ENCODE peak calls at places on chromosome 11, in seven cellular contexts. Q is cardiac muscle cell; J is effector memory CD4-positive, alpha-beta T cell; D is heart left ventricle; Z is heart right ventricle; I is Peyer's patch; G is adipocyte. S is an unnamed sample.

GRCh38 chr11:113304916-113305315 is 9.5 kb upstream of the TTC12 start:
- DNase-seq in D (no peak), Z (no peak), I (no peak), G (no peak), Q (no peak), J (no peak), S (no peak)

GRCh38 chr11:117761993-117762392 is 35.0 kb downstream of the DSCAML1 start:
- DNase-seq in J (no peak), G (no peak), Z (no peak), D (no peak), Q (no peak), I (no peak), S (no peak)

GRCh38 chr11:44300881-44301855 is 8.8 kb downstream of the ALX4 start:
- DNase-seq in D (no peak), Z (no peak), G (peak; percentile 73), J (no peak), Q (no peak), I (no peak), S (no peak)

GRCh38 chr11:42234381-42235035 is 775.1 kb upstream of the LRRC4C start:
- DNase-seq in J (no peak), D (no peak), Q (no peak), Z (no peak), G (no peak), I (no peak), S (no peak)

GRCh38 chr11:122069946-122070345 is 46.1 kb downstream of the BLID start:
- DNase-seq in G (peak; percentile 88), Q (peak; percentile 59), I (peak; percentile 46), Z (peak; percentile 33), D (peak; percentile 37), J (no peak), S (no peak)

GRCh38 chr11:119516060-119516459 is 93.1 kb upstream of the THY1 start:
- DNase-seq in J (no peak), D (no peak), I (no peak), Z (no peak), G (no peak), Q (no peak), S (no peak)

GRCh38 chr11:26931881-26932280 is 62.0 kb upstream of the FIBIN start:
- DNase-seq in D (no peak), J (no peak), Z (no peak), I (no peak), G (no peak), Q (no peak), S (no peak)

GRCh38 chr11:96033569-96033968 is 109.7 kb upstream of the MTMR2 start:
- DNase-seq in J (no peak), Q (no peak), I (no peak), Z (no peak), G (no peak), D (no peak), S (no peak)

GRCh38 chr11:69040581-69041260 is 8.0 kb upstream of the TPCN2 start:
- DNase-seq in Z (no peak), I (no peak), Q (no peak), D (no peak), J (no peak), G (peak; percentile 60), S (no peak)

GRCh38 chr11:43832536-43832935 is 48.1 kb upstream of the ALKBH3 start:
- DNase-seq in D (no peak), G (no peak), J (no peak), Q (no peak), I (no peak), Z (no peak), S (no peak)

DNA sequence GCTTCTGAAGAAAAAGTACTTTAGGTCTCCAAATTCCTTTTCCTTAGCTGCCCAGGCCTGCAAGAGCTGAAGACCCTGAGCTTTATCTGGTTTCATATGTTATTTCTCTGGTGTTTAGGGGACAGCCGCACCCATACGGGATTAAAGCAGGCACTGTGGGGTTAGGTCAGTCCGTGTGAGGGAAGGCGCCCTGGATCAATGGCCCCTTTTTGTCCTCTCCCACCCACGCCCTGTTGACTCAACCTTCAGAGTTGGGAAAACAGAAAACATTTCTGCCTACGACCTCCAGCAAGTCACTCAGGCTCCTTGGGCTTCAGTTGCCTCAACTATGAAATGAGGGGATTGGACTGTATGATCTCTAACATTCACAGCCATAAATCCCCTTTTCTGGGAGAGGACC is 55.2 kb upstream of the BARX2 start:
- DNase-seq in D (no peak), J (no peak), Z (no peak), Q (no peak), I (no peak), G (no peak), S (no peak)
- H3K4me3 ChIP-seq in D (no peak overlapping the region), J (no peak overlapping the region), Z (no peak overlapping the region), Q (no peak overlapping the region), I (no peak overlapping the region), G (no peak overlapping the region), S (no peak overlapping the region)

GRCh38 chr11:12674936-12675696 is 895 bp downstream of the TEAD1 start:
- DNase-seq in Q (peak; percentile 68), Z (peak; percentile 28), I (peak; percentile 47), G (peak; percentile 64), J (no peak), D (peak; percentile 56), S (no peak)

GRCh38 chr11:12675951-12676711 is 1.9 kb downstream of the TEAD1 start:
- DNase-seq in Q (peak; percentile 44), Z (no peak), G (peak; percentile 59), I (no peak), J (no peak), D (no peak), S (no peak)

GRCh38 chr11:12673601-12673923 is 659 bp upstream of the TEAD1 start:
- DNase-seq in G (no peak), J (no peak), Q (no peak), D (no peak), Z (no peak), I (no peak), S (no peak)

GRCh38 chr11:12673924-12674570 is at the start of gene TEAD1:
- DNase-seq in G (peak; percentile 98), Z (peak; percentile 96), D (peak; percentile 96), I (peak; percentile 94), J (peak; percentile 78), Q (peak; percentile 98), S (peak; percentile 64)

DNA sequence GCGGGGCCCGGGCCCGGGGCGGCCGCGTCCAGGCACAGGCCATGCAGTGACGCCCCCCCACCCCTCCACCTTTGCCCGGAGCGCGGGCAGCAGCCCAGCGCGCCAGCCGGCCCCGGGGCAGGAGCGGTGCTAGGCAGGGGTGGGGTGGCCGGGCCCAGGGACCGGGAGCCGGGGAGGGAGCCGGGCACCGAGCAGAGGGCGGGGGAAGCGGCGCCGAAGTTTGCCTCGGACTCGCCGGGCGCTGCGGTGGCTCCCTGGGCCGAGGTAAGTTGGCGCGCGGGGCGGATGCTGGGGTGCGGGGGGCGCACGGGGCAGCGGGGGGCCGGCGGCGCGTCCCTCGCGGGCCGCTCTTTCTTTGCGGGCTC is 332 bp downstream of the TEAD1 start:
- DNase-seq in Q (peak; percentile 60), J (no peak), D (no peak), G (peak; percentile 52), I (no peak), Z (peak; percentile 28), S (no peak)
- H3K4me3 ChIP-seq in Q (peak overlapping the region; percentile 93), J (no peak overlapping the region), D (peak overlapping the region; percentile 72), G (peak overlapping the region; percentile 74), I (peak overlapping the region; percentile 48), Z (peak overlapping the region; percentile 98), S (no peak overlapping the region)

GRCh38 chr11:65165847-65166317 is 4.2 kb upstream of the SPDYC start:
- DNase-seq in J (no peak), Z (no peak), D (no peak), I (peak; percentile 49), G (no peak), Q (no peak), S (no peak)
- H3K4me3 ChIP-seq in J (no peak overlapping the region), Z (no peak overlapping the region), D (peak overlapping the region; percentile 23), I (peak overlapping the region; percentile 1), G (peak overlapping the region; percentile 68), Q (no peak overlapping the region), S (no peak overlapping the region)

DNA sequence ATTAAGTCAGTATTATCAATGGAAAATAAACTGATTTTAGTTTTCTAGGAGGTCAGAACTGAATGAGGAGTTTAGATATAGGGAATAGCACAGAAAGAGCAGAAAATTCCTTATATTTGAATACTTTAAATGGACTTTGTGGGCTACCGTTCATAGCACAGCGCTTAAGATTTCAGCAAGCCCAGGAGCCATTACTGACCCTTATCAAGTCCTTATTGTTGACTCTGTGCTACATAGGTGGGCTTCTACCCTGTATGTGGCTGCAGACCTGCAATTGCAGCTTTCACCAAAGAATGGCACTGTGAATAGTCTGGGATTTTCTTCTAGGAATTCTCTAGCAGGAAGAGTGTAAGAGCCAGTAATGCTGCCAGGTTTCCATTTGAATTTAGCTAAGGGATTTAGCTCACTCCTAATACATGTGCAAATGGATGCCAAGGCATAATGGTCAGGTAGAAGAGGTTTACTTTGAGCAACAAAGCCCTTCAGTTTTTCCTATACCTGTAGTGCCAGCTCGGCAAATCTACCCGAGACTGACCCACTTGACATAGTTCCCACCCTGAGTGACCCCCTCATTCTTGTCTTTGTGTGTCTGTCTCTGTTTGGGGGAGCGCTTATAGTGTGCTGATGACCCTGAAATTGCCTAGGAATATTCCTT is 42.5 kb upstream of the DLAT start:
- DNase-seq in Q (no peak), D (no peak), G (no peak), I (no peak), Z (no peak), J (no peak), S (no peak)
- H3K4me3 ChIP-seq in Q (no peak overlapping the region), D (no peak overlapping the region), G (no peak overlapping the region), I (peak overlapping the region; percentile 7), Z (no peak overlapping the region), J (no peak overlapping the region), S (no peak overlapping the region)

GRCh38 chr11:67429722-67430121 is 1.4 kb downstream of the RPS6KB2 start:
- DNase-seq in I (no peak), J (no peak), Z (no peak), D (no peak), G (no peak), Q (no peak), S (no peak)
- H3K4me3 ChIP-seq in I (no peak overlapping the region), J (no peak overlapping the region), Z (no peak overlapping the region), D (peak overlapping the region; percentile 87), G (peak overlapping the region; percentile 100), Q (no peak overlapping the region), S (no peak overlapping the region)

GRCh38 chr11:64036081-64037026 is 623 bp downstream of the FLRT1 start:
- DNase-seq in G (peak; percentile 74), Q (peak; percentile 54), I (no peak), Z (peak; percentile 34), D (peak; percentile 64), J (no peak), S (no peak)
- H3K4me3 ChIP-seq in G (peak overlapping the region; percentile 70), Q (peak overlapping the region; percentile 41), I (no peak overlapping the region), Z (peak overlapping the region; percentile 51), D (peak overlapping the region; percentile 56), J (no peak overlapping the region), S (no peak overlapping the region)

DNA sequence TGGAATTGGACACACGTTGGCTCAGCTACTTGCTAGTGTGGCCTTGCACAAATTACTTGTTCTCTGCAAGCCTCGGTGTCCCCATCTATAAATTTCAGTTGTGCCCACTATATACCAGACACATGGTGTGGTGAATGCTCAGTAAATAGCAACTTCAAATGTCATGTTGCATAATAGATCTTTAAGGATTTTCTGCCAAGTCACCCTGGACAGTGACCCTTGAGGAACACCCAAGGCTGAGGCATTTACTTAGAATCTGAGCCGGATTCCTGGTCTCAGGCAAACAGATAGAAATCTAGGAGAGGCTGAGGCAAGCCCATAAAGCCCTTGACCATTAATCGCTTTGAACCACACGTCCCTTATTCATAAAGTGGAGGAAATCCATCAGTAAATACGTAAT is 9.6 kb downstream of the TEAD1 start:
- DNase-seq in Q (no peak), G (peak; percentile 75), Z (no peak), J (no peak), D (no peak), I (no peak), S (no peak)
- H3K4me3 ChIP-seq in Q (no peak overlapping the region), G (no peak overlapping the region), Z (no peak overlapping the region), J (no peak overlapping the region), D (no peak overlapping the region), I (no peak overlapping the region), S (no peak overlapping the region)

S was measured in CD8-positive, alpha-beta T cell.